ENCODE peak calls at places on chromosome 1, in eight cellular contexts. Z is HCEC 1CT, O is GM12865, M is AG08395, V is right lobe of liver, J is NCI-H2081, Y is GDM1, I is testis. D is an unnamed sample.

GRCh38 chr1:161381707-161382106 is 14.0 kb upstream of the CFAP126 start:
- DNase-seq in Z (no peak), O (no peak), M (no peak), V (no peak), J (no peak), Y (no peak), I (no peak), D (no peak)

GRCh38 chr1:23720256-23720995 is 22.8 kb upstream of the ELOA start:
- DNase-seq in Z (no peak), O (peak; percentile 93), M (no peak), V (no peak), J (no peak), Y (no peak), I (no peak), D (no peak)

GRCh38 chr1:98706173-98706848 is 44.8 kb downstream of the SNX7 start:
- DNase-seq in Z (no peak), O (no peak), M (no peak), V (no peak), J (no peak), Y (no peak), I (no peak), D (no peak)

GRCh38 chr1:7262611-7263010 is 477.4 kb downstream of the CAMTA1 start:
- DNase-seq in Z (no peak), O (no peak), M (no peak), V (no peak), J (peak; percentile 72), Y (no peak), I (no peak), D (peak; percentile 30)

GRCh38 chr1:154998201-154998780 is 4.3 kb upstream of the ZBTB7B start:
- DNase-seq in Z (no peak), O (no peak), M (no peak), V (no peak), J (no peak), Y (no peak), I (no peak), D (no peak)

GRCh38 chr1:159983681-159984080 is 29.6 kb upstream of the SLAMF9 start:
- DNase-seq in Z (no peak), O (no peak), M (no peak), V (no peak), J (no peak), Y (no peak), I (no peak), D (no peak)

GRCh38 chr1:215083408-215083961 is 948 bp downstream of the KCNK2 start:
- DNase-seq in Z (peak; percentile 27), O (no peak), M (peak; percentile 41), V (no peak), J (peak; percentile 56), Y (no peak), I (peak; percentile 23), D (peak; percentile 65)

GRCh38 chr1:53065391-53065790 is 3.4 kb downstream of the PODN start:
- DNase-seq in Z (no peak), O (no peak), M (no peak), V (no peak), J (no peak), Y (no peak), I (no peak), D (no peak)

GRCh38 chr1:246931549-246932365 is at the start of gene AHCTF1:
- DNase-seq in Z (peak; percentile 97), O (peak; percentile 98), M (peak; percentile 98), V (peak; percentile 97), J (peak; percentile 98), Y (peak; percentile 97), I (peak; percentile 98), D (peak; percentile 96)

GRCh38 chr1:115643219-115643618 is 1.4 kb downstream of the VANGL1 start:
- DNase-seq in Z (no peak), O (no peak), M (no peak), V (no peak), J (no peak), Y (no peak), I (no peak), D (no peak)

GRCh38 chr1:13781907-13782633 is 82.1 kb downstream of the PRDM2 start:
- DNase-seq in Z (peak; percentile 51), O (no peak), M (peak; percentile 64), V (no peak), J (no peak), Y (no peak), I (peak; percentile 35), D (no peak)

GRCh38 chr1:43172532-43172972 is 422 bp downstream of the CFAP57 start:
- DNase-seq in Z (peak; percentile 89), O (peak; percentile 92), M (peak; percentile 95), V (peak; percentile 88), J (peak; percentile 94), Y (peak; percentile 80), I (peak; percentile 91), D (peak; percentile 62)

GRCh38 chr1:208052135-208052534 is 141.2 kb upstream of the CD34 start:
- DNase-seq in Z (no peak), O (no peak), M (no peak), V (no peak), J (no peak), Y (no peak), I (no peak), D (no peak)

GRCh38 chr1:8063298-8064068 is 37.4 kb upstream of the ERRFI1 start:
- DNase-seq in Z (no peak), O (no peak), M (no peak), V (no peak), J (no peak), Y (no peak), I (peak; percentile 31), D (no peak)

GRCh38 chr1:9440763-9441194 is 98.5 kb upstream of the SLC25A33 start:
- DNase-seq in Z (no peak), O (no peak), M (no peak), V (peak; percentile 76), J (no peak), Y (no peak), I (no peak), D (no peak)

GRCh38 chr1:203166192-203166940 is 9.3 kb downstream of the MYBPH start:
- DNase-seq in Z (no peak), O (peak; percentile 45), M (no peak), V (no peak), J (no peak), Y (no peak), I (peak; percentile 73), D (peak; percentile 35)